ENCODE peak calls at places on chromosomes 7 and 10, in four cellular contexts. C is CD8-positive, alpha-beta T cell; L is K562; H is HepG2. K is an unnamed sample.
A peak's percentile ranks its signal among the peaks of the same experiment; 100 is the strongest.

GRCh38 chr10:127738512-127739424 is 1.8 kb downstream of the FOXI2 start:
- DNase-seq in C (no peak), L (no peak), H (no peak), K (no peak)

GRCh38 chr7:110620336-110620735 is 470.6 kb upstream of the LRRN3 start:
- DNase-seq in C (no peak), L (no peak), H (no peak), K (no peak)

GRCh38 chr10:12800302-12800701 is 201.2 kb downstream of the CCDC3 start:
- DNase-seq in C (no peak), L (no peak), H (no peak), K (no peak)

GRCh38 chr10:31897506-31897905 is 31.1 kb downstream of the ARHGAP12 start:
- DNase-seq in C (no peak), L (no peak), H (no peak), K (no peak)

GRCh38 chr7:37336259-37336658 is 112.4 kb downstream of the ELMO1 start:
- DNase-seq in C (no peak), L (no peak), H (no peak), K (no peak)

GRCh38 chr7:21771906-21772610 is 173.6 kb downstream of the CDCA7L start:
- DNase-seq in C (no peak), L (peak; percentile 8), H (no peak), K (no peak)

GRCh38 chr7:94264756-94265155 is 129.9 kb upstream of the COL1A2 start:
- DNase-seq in C (no peak), L (no peak), H (no peak), K (no peak)

GRCh38 chr7:141045126-141045841 is 28.6 kb upstream of the TMEM178B start:
- DNase-seq in C (no peak), L (no peak), H (no peak), K (no peak)

GRCh38 chr10:3009341-3009740 is 58.0 kb upstream of the PFKP start:
- DNase-seq in C (no peak), L (no peak), H (peak; percentile 16), K (no peak)

GRCh38 chr7:131449373-131449902 is 107.0 kb downstream of the PODXL start:
- DNase-seq in C (no peak), L (no peak), H (no peak), K (no peak)

GRCh38 chr10:78802866-78803265 is 265.9 kb upstream of the ZMIZ1 start:
- DNase-seq in C (no peak), L (no peak), H (no peak), K (peak; percentile 18)

GRCh38 chr7:157009778-157010587 is 480 bp downstream of the MNX1 start:
- DNase-seq in C (no peak), L (peak; percentile 80), H (no peak), K (no peak)

GRCh38 chr7:147014596-147014995 is 898.0 kb downstream of the CNTNAP2 start:
- DNase-seq in C (no peak), L (no peak), H (no peak), K (no peak)

GRCh38 chr7:18408461-18408860 is 87.1 kb upstream of the HDAC9 start:
- DNase-seq in C (no peak), L (no peak), H (no peak), K (no peak)

GRCh38 chr10:5094265-5095205 is at the start of gene AKR1C3:
- DNase-seq in C (no peak), L (peak; percentile 27), H (peak; percentile 78), K (no peak)

GRCh38 chr10:93032809-93033137 is 27.8 kb upstream of the CYP26C1 start:
- DNase-seq in C (no peak), L (no peak), H (peak; percentile 64), K (no peak)

GRCh38 chr7:157411580-157411979 is 74.8 kb downstream of the DNAJB6 start:
- DNase-seq in C (peak; percentile 22), L (peak; percentile 82), H (no peak), K (no peak)

GRCh38 chr7:128108641-128109423 is 77.6 kb upstream of the LRRC4 start:
- DNase-seq in C (no peak), L (no peak), H (no peak), K (no peak)

GRCh38 chr7:13933106-13933505 is 56.4 kb downstream of the ETV1 start:
- DNase-seq in C (no peak), L (no peak), H (no peak), K (no peak)

GRCh38 chr10:396107-396506 is 260.9 kb downstream of the ZMYND11 start:
- DNase-seq in C (no peak), L (no peak), H (no peak), K (no peak)

GRCh38 chr7:143882611-143883078 is 19.3 kb downstream of the TCAF1 start:
- DNase-seq in C (no peak), L (peak; percentile 14), H (peak; percentile 79), K (peak; percentile 90)

GRCh38 chr7:157979631-157980340 is 607.8 kb downstream of the PTPRN2 start:
- DNase-seq in C (no peak), L (no peak), H (no peak), K (no peak)

GRCh38 chr10:86262671-86263165 is 103.9 kb downstream of the GRID1 start:
- DNase-seq in C (no peak), L (peak; percentile 11), H (no peak), K (peak; percentile 47)

GRCh38 chr10:44801383-44802327 is 109.5 kb upstream of the TMEM72 start:
- DNase-seq in C (no peak), L (no peak), H (peak; percentile 9), K (peak; percentile 20)

GRCh38 chr7:74569501-74570075 is 87.9 kb upstream of the GTF2I start:
- DNase-seq in C (no peak), L (no peak), H (no peak), K (no peak)

GRCh38 chr10:1119027-1119426 is 62.8 kb downstream of the WDR37 start:
- DNase-seq in C (no peak), L (no peak), H (peak; percentile 51), K (peak; percentile 24)

GRCh38 chr7:84746347-84746746 is 440.5 kb downstream of the SEMA3D start:
- DNase-seq in C (no peak), L (no peak), H (no peak), K (no peak)

GRCh38 chr10:73096041-73096451 is 620 bp downstream of the P4HA1 start:
- DNase-seq in C (peak; percentile 55), L (peak; percentile 50), H (no peak), K (peak; percentile 77)

GRCh38 chr10:89829262-89829886 is 128.0 kb downstream of the KIF20B start:
- DNase-seq in C (no peak), L (no peak), H (no peak), K (no peak)

GRCh38 chr7:22640269-22640668 is 86.7 kb upstream of the IL6 start:
- DNase-seq in C (no peak), L (no peak), H (no peak), K (no peak)

GRCh38 chr7:41996381-41997035 is 240.5 kb downstream of the GLI3 start:
- DNase-seq in C (no peak), L (no peak), H (no peak), K (no peak)
- TF ChIP-seq CTCF in C (no peak), L (no peak), H (no peak), K (no peak)

DNA sequence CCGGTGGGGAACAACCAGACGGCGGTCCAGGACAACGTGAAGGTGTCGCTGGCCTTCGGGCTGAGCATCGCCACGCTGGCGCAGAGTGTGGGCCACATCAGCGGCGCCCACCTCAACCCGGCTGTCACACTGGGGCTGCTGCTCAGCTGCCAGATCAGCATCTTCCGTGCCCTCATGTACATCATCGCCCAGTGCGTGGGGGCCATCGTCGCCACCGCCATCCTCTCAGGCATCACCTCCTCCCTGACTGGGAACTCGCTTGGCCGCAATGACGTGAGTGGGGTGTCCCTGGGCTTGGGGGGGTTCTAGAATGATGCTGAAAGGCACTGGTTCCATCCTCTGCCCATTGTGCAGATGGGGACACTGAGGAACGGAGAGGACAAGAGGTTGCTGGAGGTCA is 368 bp downstream of the AQP1 start:
- DNase-seq in C (no peak), L (no peak), H (no peak), K (no peak)
- H3K4me1 ChIP-seq in C (no peaks in the 10 kb centered on the region), L (peaks cover 55% of the 10 kb centered on the region), H (no peaks in the 10 kb centered on the region), K (peaks cover 36% of the 10 kb centered on the region)

GRCh38 chr10:24851595-24851994 is 100.8 kb downstream of the PRTFDC1 start:
- DNase-seq in C (no peak), L (no peak), H (no peak), K (no peak)
- H3K4me3 ChIP-seq in C (no peak overlapping the region), L (no peak overlapping the region), H (no peak overlapping the region), K (no peak overlapping the region)

GRCh38 chr7:126203185-126203584 is 1049.6 kb downstream of the GRM8 start:
- DNase-seq in C (no peak), L (no peak), H (no peak), K (no peak)
- TF ChIP-seq CTCF in C (no peak), L (no peak), H (no peak), K (no peak)

DNA sequence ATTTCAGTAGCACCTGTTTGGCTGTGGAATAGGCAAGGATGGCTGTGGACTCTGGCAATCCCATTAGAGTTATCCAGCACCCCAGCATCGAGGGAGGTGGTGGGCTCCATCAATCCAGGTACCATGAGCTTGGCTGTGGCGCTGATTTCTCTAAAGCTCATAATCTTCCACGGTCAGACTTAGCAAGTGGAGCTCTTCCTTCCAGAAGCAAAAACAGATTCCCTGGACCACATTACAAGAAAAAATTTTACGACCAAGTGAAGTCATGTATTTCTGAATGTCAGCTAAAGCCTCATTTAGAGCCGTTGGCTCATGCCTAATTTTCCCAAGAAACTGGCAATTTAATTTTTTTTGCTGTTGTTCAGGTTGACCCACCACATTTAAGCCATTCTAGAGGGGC is 135.1 kb downstream of the CELF2 start:
- DNase-seq in C (no peak), L (no peak), H (no peak), K (no peak)
- H3K4me1 ChIP-seq in C (peaks cover 98% of the 10 kb centered on the region), L (peaks cover 12% of the 10 kb centered on the region), H (no peaks in the 10 kb centered on the region), K (no peaks in the 10 kb centered on the region)

GRCh38 chr7:136869991-136870798 is 1.7 kb downstream of the CHRM2 start:
- DNase-seq in C (no peak), L (no peak), H (no peak), K (peak; percentile 24)
- H3K4me3 ChIP-seq in C (no peak overlapping the region), L (no peak overlapping the region), H (no peak overlapping the region), K (peak overlapping the region; percentile 74)

GRCh38 chr7:117990834-117991233 is 117.6 kb upstream of the CTTNBP2 start:
- DNase-seq in C (no peak), L (no peak), H (no peak), K (no peak)

GRCh38 chr7:117995850-117996650 is 122.8 kb upstream of the CTTNBP2 start:
- DNase-seq in C (no peak), L (no peak), H (no peak), K (no peak)

GRCh38 chr7:117997862-117998825 is 124.9 kb upstream of the CTTNBP2 start:
- DNase-seq in C (no peak), L (no peak), H (no peak), K (no peak)

GRCh38 chr7:117992635-117993034 is 119.4 kb upstream of the CTTNBP2 start:
- DNase-seq in C (no peak), L (no peak), H (no peak), K (no peak)

DNA sequence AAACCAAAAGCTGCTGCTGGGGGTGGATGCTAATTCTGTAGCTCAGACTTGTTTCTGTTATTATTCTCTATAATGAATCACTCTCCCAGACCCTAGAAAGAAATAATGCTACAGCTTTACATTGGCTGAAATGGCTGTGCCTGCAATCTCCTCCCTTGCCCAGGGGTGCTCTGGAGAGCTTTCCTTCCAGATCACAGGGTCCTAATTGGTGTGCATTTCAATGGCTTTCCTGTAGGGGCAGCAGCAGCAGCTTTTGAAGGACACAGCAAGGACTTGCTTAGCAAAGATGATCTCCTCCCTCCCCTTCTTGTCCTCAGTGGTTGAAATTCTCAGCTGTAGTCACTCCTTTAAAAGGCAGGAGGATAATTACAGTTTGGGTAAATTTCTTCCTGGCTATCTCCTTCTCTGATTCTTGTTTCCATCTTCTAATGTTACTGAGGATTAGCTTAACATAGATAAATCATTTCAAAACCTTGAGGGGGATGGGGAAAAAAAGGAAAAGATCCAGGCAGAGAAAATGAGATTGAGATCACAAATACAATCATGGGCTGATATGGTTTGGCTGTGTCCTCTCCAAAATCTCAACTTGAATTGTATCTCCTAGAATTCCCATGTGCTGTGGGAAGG is 120.2 kb upstream of the CTTNBP2 start:
- DNase-seq in C (no peak), L (peak; percentile 61), H (peak; percentile 18), K (peak; percentile 44)
- TF ChIP-seq CTCF in C (no peak), L (peak; percentile 70), H (peak; percentile 28), K (peak; percentile 58)

K was measured in BE2C.